ENCODE peak calls at places on chromosomes 3 and 15, in four cellular contexts. X is adrenal gland, D is suprapubic skin, H is esophagus muscularis mucosa. S is an unnamed sample.
A peak's percentile ranks its signal among the peaks of the same experiment; 100 is the strongest.

GRCh38 chr3:61288446-61288845 is 37.2 kb upstream of the FHIT start:
- DNase-seq in H (no peak), X (no peak), D (no peak), S (no peak)

GRCh38 chr3:70097084-70097483 is 97.6 kb downstream of the SAMMSON start:
- DNase-seq in D (no peak), X (no peak), H (no peak), S (no peak)

GRCh38 chr3:112873632-112874031 is 27.0 kb upstream of the CD200R1L start:
- DNase-seq in X (no peak), H (no peak), D (no peak), S (no peak)

GRCh38 chr15:86432861-86433260 is 353.2 kb downstream of the AGBL1 start:
- DNase-seq in H (no peak), X (no peak), D (no peak), S (no peak)

GRCh38 chr3:153285194-153285641 is 123.2 kb downstream of the RAP2B start:
- DNase-seq in D (no peak), X (no peak), H (no peak), S (no peak)

GRCh38 chr15:63908986-63909385 is 75.2 kb upstream of the HERC1 start:
- DNase-seq in D (no peak), X (no peak), H (no peak), S (no peak)

GRCh38 chr15:52392008-52392687 is 96.5 kb upstream of the MYO5C start:
- DNase-seq in H (no peak), X (no peak), D (no peak), S (no peak)

GRCh38 chr15:75943713-75944215 is 40.1 kb downstream of the FBXO22 start:
- DNase-seq in D (no peak), X (no peak), H (no peak), S (no peak)

GRCh38 chr15:100898661-100899462 is 19.2 kb downstream of the ALDH1A3 start:
- DNase-seq in D (no peak), X (no peak), H (no peak), S (no peak)

GRCh38 chr15:44580105-44580504 is 43.2 kb downstream of the EIF3J start:
- DNase-seq in D (no peak), H (no peak), X (no peak), S (no peak)

GRCh38 chr3:192957441-192957951 is 39.8 kb upstream of the MB21D2 start:
- DNase-seq in X (peak; percentile 55), H (no peak), D (peak; percentile 66), S (peak; percentile 29)

GRCh38 chr15:72172796-72173195 is 24.8 kb downstream of the GRAMD2A start:
- DNase-seq in D (no peak), H (no peak), X (no peak), S (no peak)

GRCh38 chr3:15997274-15997943 is 177.1 kb upstream of the GALNT15 start:
- DNase-seq in X (no peak), D (no peak), H (peak; percentile 29), S (no peak)

GRCh38 chr15:80699981-80700380 is 4.9 kb downstream of the ABHD17C start:
- DNase-seq in X (no peak), D (no peak), H (no peak), S (no peak)

GRCh38 chr3:88362428-88362827 is 212.7 kb downstream of the C3orf38 start:
- DNase-seq in X (no peak), H (no peak), D (no peak), S (no peak)

GRCh38 chr3:129975332-129976090 is 991 bp downstream of the TRH start:
- DNase-seq in H (no peak), D (no peak), X (no peak), S (no peak)

GRCh38 chr3:128537091-128537703 is 44.2 kb upstream of the GATA2 start:
- DNase-seq in H (peak; percentile 60), D (no peak), X (no peak), S (no peak)

GRCh38 chr3:1087066-1087555 is 5.7 kb upstream of the CNTN6 start:
- DNase-seq in D (no peak), X (peak; percentile 46), H (no peak), S (no peak)

GRCh38 chr3:149233323-149233722 is 11.7 kb upstream of the CP start:
- DNase-seq in D (no peak), X (no peak), H (no peak), S (no peak)

GRCh38 chr3:17775073-17775472 is 32.6 kb upstream of the TBC1D5 start:
- DNase-seq in H (no peak), D (no peak), X (no peak), S (no peak)

GRCh38 chr3:133572158-133573053 is 1.1 kb upstream of the CDV3 start:
- DNase-seq in D (no peak), X (no peak), H (no peak), S (no peak)

GRCh38 chr3:42176635-42177034 is 85.5 kb downstream of the TRAK1 start:
- DNase-seq in D (no peak), H (no peak), X (no peak), S (no peak)

GRCh38 chr15:77019476-77020331 is 24.8 kb downstream of the PSTPIP1 start:
- DNase-seq in D (no peak), X (no peak), H (no peak), S (no peak)

GRCh38 chr15:82875411-82876003 is 66.1 kb downstream of the WHAMM start:
- DNase-seq in H (no peak), D (no peak), X (peak; percentile 38), S (no peak)

GRCh38 chr15:67839358-67839928 is 402 bp downstream of the RNU6-1 start:
- DNase-seq in H (no peak), X (no peak), D (no peak), S (no peak)

GRCh38 chr15:80685628-80686027 is 9.5 kb upstream of the ABHD17C start:
- DNase-seq in X (no peak), D (no peak), H (no peak), S (no peak)

GRCh38 chr3:73520931-73521461 is 103.7 kb downstream of the PDZRN3 start:
- DNase-seq in H (peak; percentile 93), X (no peak), D (no peak), S (peak; percentile 74)

GRCh38 chr3:64687781-64688515 is at the start of gene ADAMTS9:
- DNase-seq in H (no peak), D (peak; percentile 80), X (peak; percentile 88), S (peak; percentile 80)

GRCh38 chr3:184133840-184134745 is 1.1 kb upstream of the EIF2B5 start:
- DNase-seq in H (peak; percentile 92), D (peak; percentile 87), X (peak; percentile 83), S (peak; percentile 82)

GRCh38 chr15:59562787-59563186 is 48.8 kb upstream of the GCNT3 start:
- DNase-seq in X (no peak), D (no peak), H (no peak), S (no peak)

GRCh38 chr15:71588746-71589145 is 221.6 kb upstream of the NR2E3 start:
- DNase-seq in D (no peak), X (no peak), H (peak; percentile 72), S (no peak)

GRCh38 chr15:96333194-96334016 is 2.9 kb downstream of the NR2F2 start:
- DNase-seq in H (peak; percentile 91), X (peak; percentile 51), D (peak; percentile 71), S (no peak)

GRCh38 chr15:76978522-76979330 is 16.2 kb upstream of the PSTPIP1 start:
- DNase-seq in H (no peak), X (no peak), D (no peak), S (no peak)

DNA sequence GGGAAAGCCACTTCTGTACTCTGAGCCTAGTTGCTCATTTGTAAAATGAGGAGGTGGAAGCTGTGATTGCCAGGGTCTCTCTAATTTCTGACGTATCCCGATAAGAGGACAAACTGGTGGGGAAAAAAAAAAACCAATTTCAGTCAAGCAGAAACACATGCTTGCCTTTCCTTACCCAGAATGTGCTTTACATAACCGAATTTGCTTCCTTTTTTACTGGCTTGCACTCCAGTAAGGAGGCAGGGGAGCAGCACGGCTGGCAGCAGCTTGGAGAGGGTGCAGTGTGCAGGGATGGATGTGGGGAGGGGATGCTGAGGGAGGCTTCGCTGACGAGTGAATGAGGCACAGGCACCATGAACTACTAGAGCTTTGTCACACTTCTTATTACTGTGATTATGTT is 186.9 kb upstream of the LPP start:
- DNase-seq in H (no peak), D (no peak), X (no peak), S (no peak)
- H3K4me1 ChIP-seq in H (peaks cover 21% of the 10 kb centered on the region), D (peaks cover 19% of the 10 kb centered on the region), X (peaks cover 20% of the 10 kb centered on the region), S (no peaks in the 10 kb centered on the region)

GRCh38 chr3:107432013-107432515 is 54.8 kb downstream of the CCDC54 start:
- DNase-seq in X (peak; percentile 58), H (no peak), D (no peak), S (peak; percentile 30)

GRCh38 chr3:107430214-107431047 is 53.2 kb downstream of the CCDC54 start:
- DNase-seq in H (no peak), D (no peak), X (peak; percentile 24), S (peak; percentile 34)

GRCh38 chr3:107431048-107431297 is 53.7 kb downstream of the CCDC54 start:
- DNase-seq in H (no peak), D (no peak), X (peak; percentile 55), S (peak; percentile 37)

GRCh38 chr3:107432646-107433045 is 55.4 kb downstream of the CCDC54 start:
- DNase-seq in X (no peak), D (no peak), H (no peak), S (no peak)

GRCh38 chr3:107431298-107432012 is 54.2 kb downstream of the CCDC54 start:
- DNase-seq in X (peak; percentile 89), H (peak; percentile 95), D (peak; percentile 80), S (peak; percentile 70)
- TF ChIP-seq POLR2A in X (peak; percentile 82), H (no peak), D (no peak), S (peak; percentile 37)

GRCh38 chr3:56616479-56617006 is 59.6 kb downstream of the CCDC66 start:
- DNase-seq in H (no peak), D (no peak), X (no peak), S (no peak)

GRCh38 chr3:56612146-56612545 is 55.2 kb downstream of the CCDC66 start:
- DNase-seq in D (no peak), H (no peak), X (no peak), S (no peak)

GRCh38 chr3:56611364-56611763 is 54.4 kb downstream of the CCDC66 start:
- DNase-seq in X (no peak), D (no peak), H (peak; percentile 60), S (no peak)

GRCh38 chr3:56610669-56611335 is 53.8 kb downstream of the CCDC66 start:
- DNase-seq in X (no peak), D (no peak), H (peak; percentile 70), S (no peak)

GRCh38 chr3:56613016-56613415 is 56.0 kb downstream of the CCDC66 start:
- DNase-seq in H (no peak), D (no peak), X (no peak), S (no peak)
- H3K4me3 ChIP-seq in H (no peak overlapping the region), D (no peak overlapping the region), X (no peak overlapping the region), S (no peak overlapping the region)

GRCh38 chr3:122988507-122988906 is 39.1 kb downstream of the SEMA5B start:
- DNase-seq in X (no peak), D (no peak), H (no peak), S (no peak)

GRCh38 chr3:122985539-122985938 is 42.0 kb downstream of the SEMA5B start:
- DNase-seq in D (no peak), X (no peak), H (no peak), S (no peak)

GRCh38 chr3:122987726-122988319 is 39.7 kb downstream of the SEMA5B start:
- DNase-seq in H (no peak), X (no peak), D (no peak), S (no peak)

GRCh38 chr3:122986790-122987189 is 40.8 kb downstream of the SEMA5B start:
- DNase-seq in D (no peak), X (no peak), H (no peak), S (no peak)

DNA sequence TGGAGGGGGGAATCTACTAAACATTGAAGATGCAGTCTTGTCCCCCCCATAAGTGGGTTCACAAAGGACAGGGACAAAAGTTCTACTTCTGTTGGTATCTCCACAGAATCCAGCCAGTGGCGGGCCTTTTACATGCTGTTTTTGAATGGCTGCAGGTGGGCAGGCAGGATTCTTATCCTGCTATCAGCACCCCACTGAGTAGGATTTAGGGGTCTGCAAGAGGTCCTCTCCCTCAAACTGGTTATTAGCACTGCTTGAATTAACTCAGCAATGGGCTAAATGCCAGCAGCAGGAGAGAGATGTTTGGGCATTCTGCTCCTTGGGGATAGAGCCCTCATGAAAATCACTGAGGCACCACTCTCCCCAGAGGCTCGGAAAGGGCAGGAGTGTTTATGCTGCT is 40.3 kb downstream of the SEMA5B start:
- DNase-seq in X (no peak), D (no peak), H (no peak), S (no peak)
- H3K4me1 ChIP-seq in X (no peaks in the 10 kb centered on the region), D (peaks cover 11% of the 10 kb centered on the region), H (peaks cover 22% of the 10 kb centered on the region), S (no peaks in the 10 kb centered on the region)

S was measured in uterus.